ENCODE peak calls at places on chromosome X, in seven cellular contexts. One of them, this sample, is unnamed.
A peak's percentile ranks its signal among the peaks of the same experiment; 100 is the strongest.

GRCh38 chrX:47380268-47380667 is 9.9 kb downstream of the ZNF157 start:
- DNase-seq in fibroblast of the aortic adventitia: no peak
- DNase-seq in stomach: peak; percentile 29
- DNase-seq in aorta: no peak
- DNase-seq in bronchial epithelial cell: peak; percentile 66
- DNase-seq in cardiac fibroblast: no peak
- DNase-seq in fibroblast of lung: no peak
- DNase-seq in this sample: no peak

GRCh38 chrX:25166145-25166544 is 150.4 kb upstream of the ARX start:
- DNase-seq in fibroblast of the aortic adventitia: no peak
- DNase-seq in stomach: no peak
- DNase-seq in aorta: no peak
- DNase-seq in bronchial epithelial cell: no peak
- DNase-seq in cardiac fibroblast: no peak
- DNase-seq in fibroblast of lung: no peak
- DNase-seq in this sample: no peak

GRCh38 chrX:65637335-65637734 is 30.1 kb upstream of the MSN start:
- DNase-seq in fibroblast of the aortic adventitia: no peak
- DNase-seq in stomach: no peak
- DNase-seq in aorta: no peak
- DNase-seq in bronchial epithelial cell: no peak
- DNase-seq in cardiac fibroblast: no peak
- DNase-seq in fibroblast of lung: no peak
- DNase-seq in this sample: no peak

GRCh38 chrX:118520858-118521206 is 25.2 kb downstream of the DOCK11 start:
- DNase-seq in fibroblast of the aortic adventitia: no peak
- DNase-seq in stomach: no peak
- DNase-seq in aorta: no peak
- DNase-seq in bronchial epithelial cell: no peak
- DNase-seq in cardiac fibroblast: no peak
- DNase-seq in fibroblast of lung: no peak
- DNase-seq in this sample: no peak

GRCh38 chrX:107775000-107775733 is 420 bp downstream of the TSC22D3 start:
- DNase-seq in fibroblast of the aortic adventitia: peak; percentile 2
- DNase-seq in stomach: no peak
- DNase-seq in aorta: no peak
- DNase-seq in bronchial epithelial cell: no peak
- DNase-seq in cardiac fibroblast: no peak
- DNase-seq in fibroblast of lung: no peak
- DNase-seq in this sample: no peak

GRCh38 chrX:115957862-115958490 is 212.6 kb upstream of the AGTR2 start:
- DNase-seq in fibroblast of the aortic adventitia: no peak
- DNase-seq in stomach: no peak
- DNase-seq in aorta: no peak
- DNase-seq in bronchial epithelial cell: no peak
- DNase-seq in cardiac fibroblast: no peak
- DNase-seq in fibroblast of lung: no peak
- DNase-seq in this sample: no peak

GRCh38 chrX:68929332-68930150 is 100.7 kb downstream of the EFNB1 start:
- DNase-seq in fibroblast of the aortic adventitia: peak; percentile 70
- DNase-seq in stomach: peak; percentile 32
- DNase-seq in aorta: no peak
- DNase-seq in bronchial epithelial cell: peak; percentile 77
- DNase-seq in cardiac fibroblast: peak; percentile 78
- DNase-seq in fibroblast of lung: peak; percentile 75
- DNase-seq in this sample: peak; percentile 43

GRCh38 chrX:129646721-129647587 is 7.8 kb downstream of the APLN start:
- DNase-seq in fibroblast of the aortic adventitia: no peak
- DNase-seq in stomach: peak; percentile 15
- DNase-seq in aorta: peak; percentile 31
- DNase-seq in bronchial epithelial cell: no peak
- DNase-seq in cardiac fibroblast: no peak
- DNase-seq in fibroblast of lung: no peak
- DNase-seq in this sample: no peak

GRCh38 chrX:129678176-129678880 is 23.6 kb upstream of the APLN start:
- DNase-seq in fibroblast of the aortic adventitia: no peak
- DNase-seq in stomach: peak; percentile 55
- DNase-seq in aorta: peak; percentile 82
- DNase-seq in bronchial epithelial cell: no peak
- DNase-seq in cardiac fibroblast: no peak
- DNase-seq in fibroblast of lung: peak; percentile 13
- DNase-seq in this sample: peak; percentile 51

GRCh38 chrX:55135171-55135570 is 46.4 kb downstream of the PAGE2 start:
- DNase-seq in fibroblast of the aortic adventitia: peak; percentile 58
- DNase-seq in stomach: peak; percentile 48
- DNase-seq in aorta: no peak
- DNase-seq in bronchial epithelial cell: peak; percentile 29
- DNase-seq in cardiac fibroblast: peak; percentile 49
- DNase-seq in fibroblast of lung: peak; percentile 39
- DNase-seq in this sample: peak; percentile 2

GRCh38 chrX:134671207-134671750 is 13.0 kb upstream of the PLAC1 start:
- DNase-seq in fibroblast of the aortic adventitia: no peak
- DNase-seq in stomach: no peak
- DNase-seq in aorta: no peak
- DNase-seq in bronchial epithelial cell: peak; percentile 76
- DNase-seq in cardiac fibroblast: peak; percentile 70
- DNase-seq in fibroblast of lung: no peak
- DNase-seq in this sample: peak; percentile 11

GRCh38 chrX:56248492-56248891 is 16.3 kb downstream of the KLF8 start:
- DNase-seq in fibroblast of the aortic adventitia: peak; percentile 56
- DNase-seq in stomach: peak; percentile 55
- DNase-seq in aorta: no peak
- DNase-seq in bronchial epithelial cell: peak; percentile 39
- DNase-seq in cardiac fibroblast: peak; percentile 58
- DNase-seq in fibroblast of lung: peak; percentile 49
- DNase-seq in this sample: peak; percentile 7

GRCh38 chrX:51860679-51861078 is 32.7 kb upstream of the MAGED1 start:
- DNase-seq in fibroblast of the aortic adventitia: peak; percentile 36
- DNase-seq in stomach: no peak
- DNase-seq in aorta: no peak
- DNase-seq in bronchial epithelial cell: peak; percentile 33
- DNase-seq in cardiac fibroblast: peak; percentile 59
- DNase-seq in fibroblast of lung: peak; percentile 45
- DNase-seq in this sample: peak; percentile 4

GRCh38 chrX:149531599-149531998 is 9.2 kb upstream of the EOLA1 start:
- DNase-seq in fibroblast of the aortic adventitia: no peak
- DNase-seq in stomach: no peak
- DNase-seq in aorta: no peak
- DNase-seq in bronchial epithelial cell: no peak
- DNase-seq in cardiac fibroblast: no peak
- DNase-seq in fibroblast of lung: no peak
- DNase-seq in this sample: no peak

GRCh38 chrX:46642145-46642544 is 68.6 kb downstream of the CHST7 start:
- DNase-seq in fibroblast of the aortic adventitia: peak; percentile 33
- DNase-seq in stomach: no peak
- DNase-seq in aorta: no peak
- DNase-seq in bronchial epithelial cell: no peak
- DNase-seq in cardiac fibroblast: peak; percentile 47
- DNase-seq in fibroblast of lung: peak; percentile 62
- DNase-seq in this sample: peak; percentile 14

DNA sequence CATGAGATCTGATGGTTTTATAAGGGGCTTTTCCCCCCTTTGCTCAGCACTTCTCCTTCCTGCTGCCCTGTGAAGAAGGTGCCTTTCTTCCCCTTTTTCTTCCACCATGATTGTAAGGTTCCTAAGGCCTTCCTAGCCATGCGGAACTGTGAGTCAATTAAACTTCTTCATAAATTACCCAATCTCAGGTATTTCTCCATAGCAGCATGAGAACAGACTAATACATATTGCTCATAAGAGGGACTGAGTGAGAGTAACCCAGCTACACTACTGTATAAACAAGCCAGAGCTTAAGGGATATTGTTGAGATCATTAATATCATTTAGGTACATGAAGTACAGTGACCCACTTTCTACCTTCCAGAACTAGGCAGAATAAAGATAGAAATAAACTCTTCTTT is 102.9 kb downstream of the TEX13A start:
- DNase-seq in fibroblast of the aortic adventitia: no peak
- DNase-seq in stomach: no peak
- DNase-seq in aorta: no peak
- DNase-seq in bronchial epithelial cell: peak; percentile 58
- DNase-seq in cardiac fibroblast: no peak
- DNase-seq in fibroblast of lung: no peak
- DNase-seq in this sample: no peak
- H3K4me3 ChIP-seq in fibroblast of the aortic adventitia: no peak overlapping the region
- H3K4me3 ChIP-seq in stomach: no peak overlapping the region
- H3K4me3 ChIP-seq in aorta: no peak overlapping the region
- H3K4me3 ChIP-seq in bronchial epithelial cell: no peak overlapping the region
- H3K4me3 ChIP-seq in cardiac fibroblast: no peak overlapping the region
- H3K4me3 ChIP-seq in fibroblast of lung: no peak overlapping the region
- H3K4me3 ChIP-seq in this sample: no peak overlapping the region

GRCh38 chrX:40079572-40079971 is 18.2 kb downstream of the BCOR start:
- DNase-seq in fibroblast of the aortic adventitia: no peak
- DNase-seq in stomach: no peak
- DNase-seq in aorta: no peak
- DNase-seq in bronchial epithelial cell: no peak
- DNase-seq in cardiac fibroblast: no peak
- DNase-seq in fibroblast of lung: no peak
- DNase-seq in this sample: no peak

GRCh38 chrX:40077176-40077575 is 20.6 kb downstream of the BCOR start:
- DNase-seq in fibroblast of the aortic adventitia: no peak
- DNase-seq in stomach: no peak
- DNase-seq in aorta: peak; percentile 42
- DNase-seq in bronchial epithelial cell: no peak
- DNase-seq in cardiac fibroblast: no peak
- DNase-seq in fibroblast of lung: no peak
- DNase-seq in this sample: no peak

GRCh38 chrX:40076750-40077149 is 21.0 kb downstream of the BCOR start:
- DNase-seq in fibroblast of the aortic adventitia: no peak
- DNase-seq in stomach: no peak
- DNase-seq in aorta: peak; percentile 36
- DNase-seq in bronchial epithelial cell: no peak
- DNase-seq in cardiac fibroblast: peak; percentile 10
- DNase-seq in fibroblast of lung: no peak
- DNase-seq in this sample: no peak

GRCh38 chrX:40077906-40078305 is 19.9 kb downstream of the BCOR start:
- DNase-seq in fibroblast of the aortic adventitia: no peak
- DNase-seq in stomach: no peak
- DNase-seq in aorta: no peak
- DNase-seq in bronchial epithelial cell: no peak
- DNase-seq in cardiac fibroblast: no peak
- DNase-seq in fibroblast of lung: no peak
- DNase-seq in this sample: no peak

GRCh38 chrX:40078489-40079288 is 19.1 kb downstream of the BCOR start:
- DNase-seq in fibroblast of the aortic adventitia: no peak
- DNase-seq in stomach: no peak
- DNase-seq in aorta: no peak
- DNase-seq in bronchial epithelial cell: no peak
- DNase-seq in cardiac fibroblast: no peak
- DNase-seq in fibroblast of lung: no peak
- DNase-seq in this sample: no peak
- H3K4me3 ChIP-seq in fibroblast of the aortic adventitia: no peak overlapping the region
- H3K4me3 ChIP-seq in stomach: no peak overlapping the region
- H3K4me3 ChIP-seq in aorta: no peak overlapping the region
- H3K4me3 ChIP-seq in bronchial epithelial cell: no peak overlapping the region
- H3K4me3 ChIP-seq in cardiac fibroblast: no peak overlapping the region
- H3K4me3 ChIP-seq in fibroblast of lung: no peak overlapping the region
- H3K4me3 ChIP-seq in this sample: no peak overlapping the region

GRCh38 chrX:153831435-153832150 is 1.2 kb upstream of the PDZD4 start:
- DNase-seq in fibroblast of the aortic adventitia: no peak
- DNase-seq in stomach: no peak
- DNase-seq in aorta: no peak
- DNase-seq in bronchial epithelial cell: peak; percentile 5
- DNase-seq in cardiac fibroblast: no peak
- DNase-seq in fibroblast of lung: no peak
- DNase-seq in this sample: no peak

GRCh38 chrX:153828723-153829548 is 1.4 kb downstream of the PDZD4 start:
- DNase-seq in fibroblast of the aortic adventitia: no peak
- DNase-seq in stomach: no peak
- DNase-seq in aorta: peak; percentile 75
- DNase-seq in bronchial epithelial cell: no peak
- DNase-seq in cardiac fibroblast: no peak
- DNase-seq in fibroblast of lung: no peak
- DNase-seq in this sample: no peak

GRCh38 chrX:153829549-153829798 is 870 bp downstream of the PDZD4 start:
- DNase-seq in fibroblast of the aortic adventitia: no peak
- DNase-seq in stomach: no peak
- DNase-seq in aorta: peak; percentile 77
- DNase-seq in bronchial epithelial cell: no peak
- DNase-seq in cardiac fibroblast: no peak
- DNase-seq in fibroblast of lung: no peak
- DNase-seq in this sample: no peak

GRCh38 chrX:153830632-153831434 is 489 bp upstream of the PDZD4 start:
- DNase-seq in fibroblast of the aortic adventitia: no peak
- DNase-seq in stomach: no peak
- DNase-seq in aorta: no peak
- DNase-seq in bronchial epithelial cell: no peak
- DNase-seq in cardiac fibroblast: no peak
- DNase-seq in fibroblast of lung: no peak
- DNase-seq in this sample: no peak

DNA sequence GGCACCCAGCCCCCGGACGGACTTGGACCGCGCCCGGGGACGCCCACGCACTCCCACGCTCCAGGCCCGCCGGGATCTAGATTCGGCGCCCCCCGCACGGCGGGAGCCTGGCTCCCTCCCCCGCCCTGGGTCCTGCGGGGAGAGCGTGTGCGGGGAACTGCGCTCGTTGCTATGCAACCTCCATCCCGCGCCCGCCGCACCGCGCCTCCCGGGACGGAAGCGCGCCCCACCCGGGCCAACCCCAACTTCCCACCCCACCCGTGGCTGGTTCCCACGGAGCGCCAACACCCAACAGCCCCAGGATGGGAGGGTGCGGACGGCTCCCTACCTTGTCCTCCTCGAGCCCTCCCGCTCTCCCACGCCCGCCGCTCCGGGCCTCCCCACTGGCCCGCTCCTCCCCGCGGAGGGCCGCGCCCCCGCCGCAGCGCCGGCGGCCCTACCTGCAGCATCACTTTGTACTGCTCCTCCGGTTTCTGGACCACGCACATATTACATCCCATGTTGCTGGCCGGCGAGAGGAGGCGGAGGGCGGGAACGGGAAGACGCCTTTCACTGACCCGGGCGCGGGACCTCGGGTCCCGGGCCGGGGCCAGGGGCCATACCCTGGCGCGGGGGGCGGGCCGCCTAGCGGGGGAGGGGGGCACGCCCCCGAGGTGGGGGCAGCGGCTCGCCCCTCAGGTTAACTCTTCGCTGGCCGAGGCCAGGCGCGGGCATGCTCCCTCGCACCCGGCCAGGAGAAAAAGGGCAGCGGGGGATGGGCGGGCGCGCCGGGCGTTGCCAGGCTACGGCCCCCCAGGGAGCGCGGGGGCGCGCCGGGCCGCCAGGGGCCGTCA is at the start of gene PDZD4:
- DNase-seq in fibroblast of the aortic adventitia: no peak
- DNase-seq in stomach: no peak
- DNase-seq in aorta: peak; percentile 70
- DNase-seq in bronchial epithelial cell: no peak
- DNase-seq in cardiac fibroblast: no peak
- DNase-seq in fibroblast of lung: no peak
- DNase-seq in this sample: no peak
- H3K4me3 ChIP-seq in fibroblast of the aortic adventitia: no peak within 1 kb of the TSS
- H3K4me3 ChIP-seq in stomach: peak within 1 kb of the TSS; percentile 55
- H3K4me3 ChIP-seq in aorta: peak within 1 kb of the TSS; percentile 73
- H3K4me3 ChIP-seq in bronchial epithelial cell: no peak within 1 kb of the TSS
- H3K4me3 ChIP-seq in cardiac fibroblast: no peak within 1 kb of the TSS
- H3K4me3 ChIP-seq in fibroblast of lung: no peak within 1 kb of the TSS
- H3K4me3 ChIP-seq in this sample: no peak within 1 kb of the TSS

DNA sequence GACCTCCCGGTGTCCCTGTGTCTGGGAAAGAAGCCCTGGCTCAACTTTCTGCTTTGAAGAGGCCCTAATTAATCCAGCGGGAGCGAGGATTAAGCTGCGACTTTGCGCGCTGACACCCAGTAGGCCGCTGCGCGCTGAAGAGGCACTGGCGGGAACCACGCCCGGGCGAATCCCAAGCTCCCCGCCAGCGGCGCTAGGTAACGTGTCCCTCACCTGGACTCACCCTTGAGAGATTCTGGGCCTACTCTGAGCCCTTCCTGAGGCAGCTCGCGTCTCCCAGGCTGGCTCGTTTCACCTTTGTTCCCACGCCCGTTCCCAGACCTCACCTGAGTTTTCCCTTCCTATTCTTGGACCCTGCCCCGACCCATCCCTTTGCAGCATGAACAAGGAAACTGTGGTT is 616 bp upstream of the KLHL34 start:
- DNase-seq in fibroblast of the aortic adventitia: no peak
- DNase-seq in stomach: no peak
- DNase-seq in aorta: no peak
- DNase-seq in bronchial epithelial cell: no peak
- DNase-seq in cardiac fibroblast: no peak
- DNase-seq in fibroblast of lung: no peak
- DNase-seq in this sample: no peak
- H3K4me3 ChIP-seq in fibroblast of the aortic adventitia: no peak overlapping the region
- H3K4me3 ChIP-seq in stomach: no peak overlapping the region
- H3K4me3 ChIP-seq in aorta: no peak overlapping the region
- H3K4me3 ChIP-seq in bronchial epithelial cell: no peak overlapping the region
- H3K4me3 ChIP-seq in cardiac fibroblast: peak overlapping the region; percentile 24
- H3K4me3 ChIP-seq in fibroblast of lung: no peak overlapping the region
- H3K4me3 ChIP-seq in this sample: no peak overlapping the region

This sample was measured in SJSA1.